ENCODE peak calls at places on chromosomes 7 and 10, in ten cellular contexts. D is A549, H is globus pallidus, L is AG09309, Y is DND-41, U is astrocyte of the hippocampus, W is mucosa of descending colon, M is renal cortical epithelial cell, T is GM19239, X is skeletal muscle cell. K is an unnamed sample.

GRCh38 chr7:25009271-25009670 is 29.3 kb upstream of the OSBPL3 start:
- DNase-seq in D (no peak), H (no peak), L (peak; percentile 89), Y (no peak), U (peak; percentile 82), W (no peak), M (peak; percentile 51), T (no peak), X (peak; percentile 90), K (no peak)

GRCh38 chr7:31640329-31640728 is 46.7 kb upstream of the PPP1R17 start:
- DNase-seq in D (no peak), H (no peak), L (no peak), Y (no peak), U (no peak), W (no peak), M (no peak), T (no peak), X (no peak), K (no peak)

GRCh38 chr10:105188737-105189463 is 547.8 kb downstream of the SORCS3 start:
- DNase-seq in D (peak; percentile 0), H (no peak), L (peak; percentile 43), Y (no peak), U (peak; percentile 87), W (no peak), M (peak; percentile 99), T (no peak), X (no peak), K (peak; percentile 61)

GRCh38 chr10:79298403-79299244 is 48.6 kb upstream of the PPIF start:
- DNase-seq in D (peak; percentile 87), H (no peak), L (peak; percentile 89), Y (no peak), U (peak; percentile 94), W (peak; percentile 62), M (peak; percentile 94), T (no peak), X (peak; percentile 91), K (no peak)

GRCh38 chr10:53236941-53237340 is 464.4 kb upstream of the MBL2 start:
- DNase-seq in D (no peak), H (no peak), L (no peak), Y (no peak), U (no peak), W (no peak), M (no peak), T (no peak), X (no peak), K (no peak)

GRCh38 chr10:20970044-20970443 is 72.9 kb upstream of the NEBL start:
- DNase-seq in D (no peak), H (no peak), L (no peak), Y (no peak), U (no peak), W (no peak), M (no peak), T (no peak), X (peak; percentile 31), K (no peak)

GRCh38 chr7:47392241-47392759 is 189.6 kb downstream of the TNS3 start:
- DNase-seq in D (no peak), H (peak; percentile 46), L (peak; percentile 67), Y (no peak), U (peak; percentile 98), W (no peak), M (no peak), T (no peak), X (peak; percentile 51), K (peak; percentile 70)

GRCh38 chr10:81876253-81876731 is 1.3 kb downstream of the NRG3 start:
- DNase-seq in D (no peak), H (no peak), L (no peak), Y (no peak), U (peak; percentile 6), W (no peak), M (no peak), T (no peak), X (no peak), K (peak; percentile 51)

GRCh38 chr7:74655785-74656420 is 1.6 kb upstream of the GTF2I start:
- DNase-seq in D (peak; percentile 36), H (no peak), L (no peak), Y (no peak), U (peak; percentile 20), W (no peak), M (no peak), T (no peak), X (no peak), K (no peak)

GRCh38 chr10:14032406-14032998 is 298.2 kb downstream of the FRMD4A start:
- DNase-seq in D (no peak), H (no peak), L (no peak), Y (peak; percentile 22), U (peak; percentile 16), W (peak; percentile 37), M (no peak), T (no peak), X (no peak), K (no peak)

GRCh38 chr10:95295031-95295755 is 4.4 kb upstream of the PDLIM1 start:
- DNase-seq in D (no peak), H (no peak), L (no peak), Y (no peak), U (peak; percentile 78), W (peak; percentile 81), M (peak; percentile 69), T (peak; percentile 46), X (no peak), K (no peak)

GRCh38 chr7:116145245-116145852 is 65.0 kb upstream of the TES start:
- DNase-seq in D (no peak), H (no peak), L (no peak), Y (peak; percentile 90), U (no peak), W (no peak), M (no peak), T (no peak), X (no peak), K (no peak)

GRCh38 chr7:36161996-36162395 is 8.9 kb downstream of the EEPD1 start:
- DNase-seq in D (no peak), H (no peak), L (no peak), Y (no peak), U (peak; percentile 22), W (no peak), M (peak; percentile 38), T (no peak), X (no peak), K (no peak)

GRCh38 chr10:122587099-122587725 is 26.7 kb downstream of the DMBT1 start:
- DNase-seq in D (no peak), H (no peak), L (no peak), Y (no peak), U (no peak), W (no peak), M (no peak), T (no peak), X (no peak), K (no peak)

GRCh38 chr7:145909956-145910611 is 206.5 kb upstream of the CNTNAP2 start:
- DNase-seq in D (no peak), H (no peak), L (no peak), Y (no peak), U (no peak), W (no peak), M (peak; percentile 77), T (peak; percentile 2), X (peak; percentile 50), K (no peak)

GRCh38 chr7:130352335-130353074 is 7.9 kb downstream of the CPA5 start:
- DNase-seq in D (no peak), H (no peak), L (no peak), Y (no peak), U (peak; percentile 80), W (no peak), M (peak; percentile 79), T (no peak), X (no peak), K (peak; percentile 64)

GRCh38 chr7:11415101-11415500 is 416.9 kb downstream of the THSD7A start:
- DNase-seq in D (no peak), H (no peak), L (no peak), Y (no peak), U (no peak), W (no peak), M (peak; percentile 21), T (no peak), X (no peak), K (no peak)

GRCh38 chr10:86362129-86362527 is 4.5 kb downstream of the GRID1 start:
- DNase-seq in D (no peak), H (no peak), L (no peak), Y (no peak), U (no peak), W (no peak), M (no peak), T (no peak), X (no peak), K (no peak)

GRCh38 chr7:158302274-158303070 is 285.2 kb downstream of the PTPRN2 start:
- DNase-seq in D (no peak), H (no peak), L (no peak), Y (no peak), U (no peak), W (no peak), M (no peak), T (no peak), X (no peak), K (no peak)

GRCh38 chr10:43623351-43623750 is 17.1 kb downstream of the ZNF485 start:
- DNase-seq in D (no peak), H (peak; percentile 12), L (no peak), Y (peak; percentile 75), U (peak; percentile 50), W (no peak), M (peak; percentile 20), T (no peak), X (no peak), K (no peak)

GRCh38 chr10:110209399-110209925 is 2.1 kb downstream of the MXI1 start:
- DNase-seq in D (peak; percentile 52), H (peak; percentile 79), L (peak; percentile 43), Y (peak; percentile 35), U (peak; percentile 74), W (peak; percentile 72), M (peak; percentile 66), T (no peak), X (peak; percentile 56), K (peak; percentile 74)

GRCh38 chr10:120479506-120479905 is 22.5 kb downstream of the PLPP4 start:
- DNase-seq in D (no peak), H (no peak), L (no peak), Y (no peak), U (no peak), W (no peak), M (no peak), T (no peak), X (no peak), K (no peak)

GRCh38 chr7:5550831-5551230 is 127.2 kb upstream of the TNRC18 start:
- DNase-seq in D (no peak), H (no peak), L (no peak), Y (no peak), U (no peak), W (no peak), M (no peak), T (no peak), X (no peak), K (no peak)

GRCh38 chr7:124566576-124566975 is 199.0 kb downstream of the GPR37 start:
- DNase-seq in D (peak; percentile 1), H (no peak), L (no peak), Y (no peak), U (peak; percentile 85), W (no peak), M (peak; percentile 58), T (no peak), X (no peak), K (no peak)

GRCh38 chr7:74355091-74355490 is 65.9 kb downstream of the CLIP2 start:
- DNase-seq in D (peak; percentile 47), H (no peak), L (peak; percentile 27), Y (no peak), U (peak; percentile 89), W (no peak), M (peak; percentile 75), T (no peak), X (peak; percentile 30), K (no peak)

GRCh38 chr10:6755891-6756460 is 175.9 kb upstream of the PRKCQ start:
- DNase-seq in D (no peak), H (peak; percentile 72), L (no peak), Y (no peak), U (peak; percentile 77), W (no peak), M (peak; percentile 95), T (no peak), X (peak; percentile 63), K (peak; percentile 63)

GRCh38 chr10:126972622-126973414 is 67.6 kb downstream of the DOCK1 start:
- DNase-seq in D (peak; percentile 58), H (peak; percentile 57), L (peak; percentile 83), Y (no peak), U (peak; percentile 94), W (no peak), M (peak; percentile 97), T (no peak), X (peak; percentile 66), K (peak; percentile 34)

GRCh38 chr10:31961675-31962074 is 33.0 kb upstream of the ARHGAP12 start:
- DNase-seq in D (peak; percentile 33), H (no peak), L (peak; percentile 65), Y (peak; percentile 10), U (peak; percentile 72), W (no peak), M (peak; percentile 72), T (no peak), X (no peak), K (peak; percentile 40)